ENCODE peak calls at places on chromosomes 5 and 9, in nine cellular contexts. P is RWPE1, O is thoracic aorta, J is tibial nerve, R is epithelial cell of esophagus, N is GM06990, C is B cell, M is activated B cell treated with CpG ODN at 0.5 μM for 24 hours, Z is neural crest cell. B is an unnamed sample.

GRCh38 chr5:54469655-54470054 is 14.2 kb downstream of the HSPB3 start:
- DNase-seq in P (no peak), O (no peak), J (no peak), R (no peak), N (no peak), C (peak), M (no peak), Z (no peak), B (no peak)

GRCh38 chr9:137455361-137455991 is 3.7 kb downstream of the NSMF start:
- DNase-seq in P (no peak), O (no peak), J (no peak), R (no peak), N (peak), C (no peak), M (peak), Z (no peak), B (no peak)

GRCh38 chr5:61171479-61171878 is 9.2 kb upstream of the SMIM15 start:
- DNase-seq in P (no peak), O (no peak), J (no peak), R (no peak), N (no peak), C (no peak), M (no peak), Z (no peak), B (no peak)

GRCh38 chr5:62650197-62650596 is 71.6 kb downstream of the LRRC70 start:
- DNase-seq in P (no peak), O (no peak), J (no peak), R (no peak), N (no peak), C (no peak), M (no peak), Z (no peak), B (no peak)

GRCh38 chr5:147688965-147689364 is 93.6 kb downstream of the JAKMIP2 start:
- DNase-seq in P (no peak), O (peak), J (peak), R (peak), N (no peak), C (no peak), M (no peak), Z (no peak), B (no peak)

GRCh38 chr9:137325124-137325523 is 23.1 kb upstream of the NRARP start:
- DNase-seq in P (no peak), O (no peak), J (no peak), R (no peak), N (no peak), C (no peak), M (no peak), Z (no peak), B (no peak)

GRCh38 chr5:75522542-75522941 is 10.9 kb downstream of the POLK start:
- DNase-seq in P (no peak), O (no peak), J (no peak), R (no peak), N (no peak), C (no peak), M (no peak), Z (no peak), B (no peak)

GRCh38 chr9:35858428-35858827 is 11.8 kb downstream of the OR13J1 start:
- DNase-seq in P (no peak), O (no peak), J (no peak), R (no peak), N (no peak), C (no peak), M (no peak), Z (no peak), B (no peak)

GRCh38 chr9:7500521-7500920 is 299.1 kb downstream of the DMAC1 start:
- DNase-seq in P (no peak), O (no peak), J (no peak), R (peak), N (no peak), C (no peak), M (no peak), Z (no peak), B (no peak)

GRCh38 chr9:101580076-101580475 is 14.7 kb downstream of the PPP3R2 start:
- DNase-seq in P (no peak), O (no peak), J (no peak), R (no peak), N (no peak), C (no peak), M (no peak), Z (no peak), B (no peak)

GRCh38 chr5:101035425-101035824 is 132.3 kb upstream of the ST8SIA4 start:
- DNase-seq in P (no peak), O (no peak), J (no peak), R (no peak), N (no peak), C (no peak), M (no peak), Z (no peak), B (no peak)

GRCh38 chr5:178116406-178116885 is 3.1 kb downstream of the N4BP3 start:
- DNase-seq in P (no peak), O (no peak), J (no peak), R (no peak), N (peak), C (peak), M (peak), Z (peak), B (no peak)

GRCh38 chr9:134406366-134407122 is 80.3 kb downstream of the RXRA start:
- DNase-seq in P (no peak), O (no peak), J (no peak), R (no peak), N (no peak), C (no peak), M (no peak), Z (no peak), B (no peak)

GRCh38 chr5:174172104-174172965 is 126.8 kb downstream of the NSG2 start:
- DNase-seq in P (no peak), O (no peak), J (no peak), R (no peak), N (no peak), C (no peak), M (no peak), Z (peak), B (no peak)

GRCh38 chr5:138972836-138973235 is 97.7 kb upstream of the LRRTM2 start:
- DNase-seq in P (no peak), O (no peak), J (no peak), R (no peak), N (no peak), C (no peak), M (no peak), Z (no peak), B (no peak)

GRCh38 chr9:133710661-133711427 is 27.3 kb downstream of the SARDH start:
- DNase-seq in P (no peak), O (no peak), J (no peak), R (no peak), N (no peak), C (no peak), M (peak), Z (no peak), B (no peak)

GRCh38 chr9:36174271-36174670 is 5.1 kb downstream of the CCIN start:
- DNase-seq in P (no peak), O (no peak), J (no peak), R (no peak), N (no peak), C (no peak), M (no peak), Z (no peak), B (no peak)

GRCh38 chr5:82306151-82306550 is 28.0 kb upstream of the RPS23 start:
- DNase-seq in P (no peak), O (no peak), J (no peak), R (no peak), N (no peak), C (no peak), M (no peak), Z (no peak), B (no peak)

GRCh38 chr9:3023449-3023848 is 179.6 kb upstream of the PUM3 start:
- DNase-seq in P (no peak), O (no peak), J (no peak), R (peak), N (no peak), C (no peak), M (no peak), Z (no peak), B (no peak)

GRCh38 chr5:148002471-148002870 is 61.3 kb upstream of the SPINK5 start:
- DNase-seq in P (no peak), O (no peak), J (no peak), R (peak), N (no peak), C (no peak), M (no peak), Z (no peak), B (no peak)

GRCh38 chr5:58849995-58850667 is 267.3 kb downstream of the RAB3C start:
- DNase-seq in P (peak), O (no peak), J (no peak), R (peak), N (no peak), C (peak), M (no peak), Z (peak), B (peak)

GRCh38 chr5:54517174-54517511 is 416 bp upstream of the SNX18 start:
- DNase-seq in P (no peak), O (no peak), J (no peak), R (no peak), N (no peak), C (no peak), M (no peak), Z (no peak), B (no peak)

GRCh38 chr5:163565492-163565891 is 60.1 kb downstream of the MAT2B start:
- DNase-seq in P (no peak), O (no peak), J (no peak), R (peak), N (no peak), C (no peak), M (no peak), Z (no peak), B (no peak)

GRCh38 chr5:141512390-141513020 is 23.6 kb downstream of the PCDHGC5 start:
- DNase-seq in P (peak), O (peak), J (peak), R (peak), N (peak), C (peak), M (peak), Z (peak), B (peak)

GRCh38 chr9:127835930-127836586 is 18.4 kb downstream of the ENG start:
- DNase-seq in P (no peak), O (no peak), J (peak), R (no peak), N (no peak), C (no peak), M (no peak), Z (no peak), B (no peak)

GRCh38 chr5:138874771-138875628 is at the start of gene LRRTM2:
- DNase-seq in P (no peak), O (no peak), J (no peak), R (peak), N (no peak), C (no peak), M (no peak), Z (peak), B (no peak)

GRCh38 chr5:116076496-116076895 is 8.3 kb upstream of the COMMD10 start:
- DNase-seq in P (no peak), O (no peak), J (no peak), R (peak), N (peak), C (peak), M (no peak), Z (no peak), B (no peak)

GRCh38 chr9:120383999-120384924 is 195.7 kb downstream of the CDK5RAP2 start:
- DNase-seq in P (no peak), O (no peak), J (no peak), R (no peak), N (no peak), C (no peak), M (no peak), Z (no peak), B (no peak)

GRCh38 chr5:13939647-13940046 is 4.8 kb downstream of the DNAH5 start:
- DNase-seq in P (no peak), O (no peak), J (no peak), R (no peak), N (no peak), C (no peak), M (no peak), Z (no peak), B (no peak)

GRCh38 chr9:36839131-36839885 is 194.8 kb downstream of the PAX5 start:
- DNase-seq in P (no peak), O (no peak), J (no peak), R (no peak), N (no peak), C (no peak), M (no peak), Z (no peak), B (no peak)

GRCh38 chr5:130102375-130102774 is 198.1 kb downstream of the CHSY3 start:
- DNase-seq in P (no peak), O (no peak), J (no peak), R (no peak), N (no peak), C (no peak), M (no peak), Z (no peak), B (no peak)

GRCh38 chr5:169895876-169896275 is 84.4 kb downstream of the INSYN2B start:
- DNase-seq in P (no peak), O (no peak), J (no peak), R (no peak), N (no peak), C (no peak), M (no peak), Z (no peak), B (no peak)

GRCh38 chr9:30280229-30280900 is 2104.1 kb upstream of the ACO1 start:
- DNase-seq in P (no peak), O (no peak), J (no peak), R (no peak), N (no peak), C (no peak), M (no peak), Z (no peak), B (no peak)

GRCh38 chr5:169012471-169012870 is 288.5 kb downstream of the SLIT3 start:
- DNase-seq in P (no peak), O (no peak), J (no peak), R (no peak), N (no peak), C (no peak), M (no peak), Z (no peak), B (no peak)

GRCh38 chr9:137295313-137296213 is 6.5 kb downstream of the NRARP start:
- DNase-seq in P (peak), O (no peak), J (no peak), R (peak), N (peak), C (peak), M (peak), Z (peak), B (peak)

GRCh38 chr9:12708562-12709298 is 15.5 kb downstream of the TYRP1 start:
- DNase-seq in P (peak), O (no peak), J (no peak), R (peak), N (no peak), C (no peak), M (no peak), Z (no peak), B (no peak)

GRCh38 chr9:132518151-132518550 is 64.3 kb upstream of the BARHL1 start:
- DNase-seq in P (no peak), O (no peak), J (no peak), R (no peak), N (no peak), C (no peak), M (no peak), Z (no peak), B (no peak)

GRCh38 chr5:115366223-115366622 is 69.8 kb upstream of the CCDC112 start:
- DNase-seq in P (peak), O (no peak), J (no peak), R (peak), N (no peak), C (no peak), M (no peak), Z (no peak), B (no peak)

DNA sequence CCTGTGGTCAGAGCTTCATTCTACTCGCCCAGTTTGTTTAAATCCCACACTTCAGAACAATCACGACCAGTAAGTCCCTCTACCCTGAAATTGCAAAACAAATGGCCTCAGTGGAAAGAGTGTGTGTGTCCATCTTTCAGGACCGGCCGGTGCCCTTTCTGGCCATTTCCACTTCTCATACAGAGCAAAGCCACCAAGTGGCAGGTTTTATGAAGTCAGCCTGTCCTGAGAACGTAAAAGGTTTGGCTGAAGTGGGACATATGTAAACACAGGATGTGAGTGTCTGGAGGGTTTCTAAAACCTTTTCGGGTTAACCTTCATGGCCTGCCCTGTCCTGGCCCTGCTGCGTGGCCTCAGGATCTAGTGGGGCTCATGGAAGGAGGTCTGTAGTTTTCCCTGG is 24.7 kb downstream of the NXNL2 start:
- DNase-seq in P (no peak), O (no peak), J (no peak), R (no peak), N (no peak), C (no peak), M (no peak), Z (no peak), B (no peak)
- TF ChIP-seq CTCF in P (no peak), O (no peak), J (no peak), R (no peak), N (no peak), C (no peak), M (no peak), Z (no peak), B (no peak)

GRCh38 chr5:78509884-78510769 is 138.4 kb downstream of the LHFPL2 start:
- DNase-seq in P (no peak), O (peak), J (no peak), R (peak), N (peak), C (peak), M (peak), Z (peak), B (no peak)
- TF ChIP-seq CTCF in P (no peak), O (no peak), J (peak), R (no peak), N (no peak), C (no peak), M (no peak), Z (peak), B (no peak)

GRCh38 chr9:83992407-83992806 is 11.8 kb downstream of the RMI1 start:
- DNase-seq in P (peak), O (no peak), J (no peak), R (peak), N (no peak), C (no peak), M (no peak), Z (no peak), B (no peak)
- TF ChIP-seq CTCF in P (no peak), O (no peak), J (no peak), R (peak), N (no peak), C (no peak), M (no peak), Z (no peak), B (no peak)

DNA sequence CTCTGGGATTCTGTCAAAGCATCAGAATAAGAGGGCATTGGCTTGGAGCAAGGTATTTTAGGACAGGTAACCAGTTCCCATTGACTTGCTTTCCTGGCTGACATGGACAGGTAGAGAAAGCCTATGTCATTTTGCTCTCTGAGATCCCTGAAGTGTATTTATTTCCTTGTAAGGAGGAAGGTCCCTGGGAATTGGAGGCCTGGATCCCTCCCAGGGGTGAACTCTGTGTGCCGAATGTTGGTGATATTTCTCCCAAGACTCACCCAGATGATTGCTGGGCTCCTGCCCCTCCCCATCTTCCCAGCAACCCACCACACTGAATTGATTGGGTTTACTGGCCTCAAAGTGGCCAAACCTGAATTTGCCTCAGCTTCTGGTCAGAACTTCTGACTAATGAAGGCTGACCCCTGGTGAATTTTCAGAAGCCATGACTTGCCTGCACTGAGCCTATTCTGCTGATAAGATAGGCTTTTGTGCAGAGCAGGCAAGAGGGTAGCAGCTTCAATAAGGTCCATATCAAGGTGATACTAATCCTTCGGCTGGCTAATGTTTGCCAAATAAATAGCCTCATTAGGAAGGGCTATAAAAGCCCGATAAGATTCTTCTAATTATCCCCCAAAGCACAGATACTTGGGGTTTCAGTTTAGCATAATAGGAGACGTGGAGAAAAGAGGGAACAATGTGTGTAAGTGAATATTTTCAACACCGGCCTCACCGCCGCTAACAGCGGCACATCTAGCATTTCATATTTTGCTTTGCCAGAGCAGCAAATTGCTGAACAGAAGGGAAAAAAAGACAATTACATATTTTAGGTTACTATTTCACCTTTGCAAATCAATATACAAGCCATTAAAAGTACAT is 152.9 kb upstream of the PITX1 start:
- DNase-seq in P (peak), O (no peak), J (no peak), R (peak), N (no peak), C (no peak), M (no peak), Z (no peak), B (no peak)
- TF ChIP-seq CTCF in P (peak), O (no peak), J (no peak), R (peak), N (no peak), C (no peak), M (no peak), Z (no peak), B (peak)

GRCh38 chr9:93944011-93944410 is 11.1 kb downstream of the BARX1 start:
- DNase-seq in P (no peak), O (no peak), J (no peak), R (no peak), N (no peak), C (no peak), M (no peak), Z (no peak), B (no peak)
- TF ChIP-seq CTCF in P (no peak), O (no peak), J (no peak), R (no peak), N (no peak), C (no peak), M (no peak), Z (no peak), B (no peak)

DNA sequence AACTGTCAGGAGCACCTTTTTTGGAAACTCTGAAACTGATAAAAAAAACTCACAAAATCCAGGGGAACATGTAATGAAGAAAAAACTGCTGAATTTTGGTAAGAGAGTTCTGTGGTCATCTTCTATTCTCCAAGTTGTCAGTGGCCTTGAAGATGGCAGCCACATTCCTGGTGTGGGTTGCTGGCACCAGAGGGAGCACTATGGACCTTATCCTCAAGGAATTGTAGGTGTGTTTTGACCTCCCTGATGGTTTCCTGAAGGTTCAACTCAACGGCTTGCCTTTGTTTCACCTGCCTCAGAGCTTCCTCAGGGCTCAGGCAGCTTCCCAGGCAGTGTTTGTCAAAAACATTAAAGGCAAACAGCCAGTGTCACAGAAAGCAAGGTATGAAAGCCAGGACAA is 2.2 kb upstream of the SLC38A9 start:
- DNase-seq in P (no peak), O (no peak), J (no peak), R (peak), N (no peak), C (no peak), M (no peak), Z (no peak), B (no peak)
- TF ChIP-seq CTCF in P (no peak), O (no peak), J (no peak), R (peak), N (no peak), C (no peak), M (no peak), Z (no peak), B (no peak)

DNA sequence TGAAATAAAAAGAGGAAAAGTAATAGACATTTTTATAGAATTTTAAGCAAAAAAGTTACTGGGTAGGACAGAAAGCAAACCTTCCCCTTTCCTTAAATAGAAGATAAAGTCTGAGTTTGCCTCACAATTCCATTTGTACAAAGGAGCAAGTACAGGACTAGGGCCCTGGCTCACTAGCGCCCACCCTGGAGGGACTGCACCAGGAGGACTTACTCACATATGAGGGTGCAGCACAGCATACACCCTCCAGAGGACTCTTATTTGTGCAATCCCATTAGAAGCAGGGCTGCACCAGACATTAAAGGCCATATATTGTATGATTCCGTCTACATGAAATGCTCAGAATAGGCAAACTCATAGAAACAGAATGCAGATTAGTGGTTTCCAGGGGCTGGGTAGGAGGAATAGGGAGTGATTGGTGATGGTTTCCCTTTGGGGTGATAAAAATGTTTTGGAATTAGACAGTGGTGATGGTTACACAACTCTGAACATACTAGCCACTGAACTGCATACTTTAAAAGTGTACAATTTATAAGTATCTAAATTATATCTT is 4.5 kb downstream of the REEP5 start:
- DNase-seq in P (no peak), O (no peak), J (no peak), R (peak), N (no peak), C (no peak), M (no peak), Z (no peak), B (no peak)
- TF ChIP-seq CTCF in P (no peak), O (no peak), J (no peak), R (peak), N (peak), C (no peak), M (no peak), Z (peak), B (no peak)

GRCh38 chr5:93978222-93978621 is 236.8 kb upstream of the POU5F2 start:
- DNase-seq in P (no peak), O (no peak), J (no peak), R (no peak), N (no peak), C (no peak), M (no peak), Z (no peak), B (no peak)
- TF ChIP-seq CTCF in P (no peak), O (no peak), J (no peak), R (no peak), N (no peak), C (no peak), M (no peak), Z (no peak), B (no peak)

B was measured in D721Med.